ENCODE peak calls at places on chromosomes 2 and 18, in four cellular contexts. One of them, this sample, is unnamed.
A peak's percentile ranks its signal among the peaks of the same experiment; 100 is the strongest.

GRCh38 chr2:186653511-186653910 is 40.3 kb upstream of the FAM171B start:
- DNase-seq in fibroblast of lung: no peak
- DNase-seq in H9: no peak
- DNase-seq in mesendoderm: no peak
- DNase-seq in this sample: no peak

GRCh38 chr2:59463401-59463800 is 1090.1 kb downstream of the BCL11A start:
- DNase-seq in fibroblast of lung: no peak
- DNase-seq in H9: peak; percentile 40
- DNase-seq in mesendoderm: peak; percentile 82
- DNase-seq in this sample: peak; percentile 55

GRCh38 chr2:66714651-66715050 is 279.7 kb downstream of the MEIS1 start:
- DNase-seq in fibroblast of lung: peak; percentile 44
- DNase-seq in H9: no peak
- DNase-seq in mesendoderm: no peak
- DNase-seq in this sample: no peak

GRCh38 chr2:239484571-239485355 is 83.9 kb upstream of the HDAC4 start:
- DNase-seq in fibroblast of lung: no peak
- DNase-seq in H9: no peak
- DNase-seq in mesendoderm: no peak
- DNase-seq in this sample: no peak

GRCh38 chr2:189268763-189269162 is 89.2 kb upstream of the COL5A2 start:
- DNase-seq in fibroblast of lung: peak; percentile 11
- DNase-seq in H9: no peak
- DNase-seq in mesendoderm: no peak
- DNase-seq in this sample: no peak

GRCh38 chr18:45628979-45629958 is 14.0 kb downstream of the SLC14A2 start:
- DNase-seq in fibroblast of lung: peak; percentile 81
- DNase-seq in H9: no peak
- DNase-seq in mesendoderm: peak; percentile 88
- DNase-seq in this sample: no peak

GRCh38 chr2:203083328-203083727 is 68.7 kb downstream of the NBEAL1 start:
- DNase-seq in fibroblast of lung: no peak
- DNase-seq in H9: no peak
- DNase-seq in mesendoderm: no peak
- DNase-seq in this sample: no peak

GRCh38 chr18:2656237-2657042 is 914 bp downstream of the SMCHD1 start:
- DNase-seq in fibroblast of lung: peak; percentile 53
- DNase-seq in H9: peak; percentile 41
- DNase-seq in mesendoderm: peak; percentile 74
- DNase-seq in this sample: peak; percentile 59

GRCh38 chr18:5891361-5892215 is 3.7 kb downstream of the TMEM200C start:
- DNase-seq in fibroblast of lung: no peak
- DNase-seq in H9: peak; percentile 43
- DNase-seq in mesendoderm: no peak
- DNase-seq in this sample: no peak

GRCh38 chr2:147025611-147026010 is 819.2 kb upstream of the ACVR2A start:
- DNase-seq in fibroblast of lung: peak; percentile 21
- DNase-seq in H9: no peak
- DNase-seq in mesendoderm: no peak
- DNase-seq in this sample: no peak

GRCh38 chr2:210157546-210157945 is 13.7 kb downstream of the KANSL1L start:
- DNase-seq in fibroblast of lung: no peak
- DNase-seq in H9: no peak
- DNase-seq in mesendoderm: no peak
- DNase-seq in this sample: no peak

GRCh38 chr2:74845217-74845751 is 11.4 kb downstream of the HK2 start:
- DNase-seq in fibroblast of lung: peak; percentile 93
- DNase-seq in H9: peak; percentile 72
- DNase-seq in mesendoderm: peak; percentile 74
- DNase-seq in this sample: peak; percentile 18

GRCh38 chr18:44715841-44716240 is 35.2 kb downstream of the SETBP1 start:
- DNase-seq in fibroblast of lung: peak; percentile 41
- DNase-seq in H9: no peak
- DNase-seq in mesendoderm: no peak
- DNase-seq in this sample: peak; percentile 18

GRCh38 chr2:47221956-47222355 is 66.8 kb upstream of the STPG4 start:
- DNase-seq in fibroblast of lung: peak; percentile 86
- DNase-seq in H9: no peak
- DNase-seq in mesendoderm: no peak
- DNase-seq in this sample: no peak

GRCh38 chr2:169365093-169365483 is 2.8 kb upstream of the LRP2 start:
- DNase-seq in fibroblast of lung: no peak
- DNase-seq in H9: no peak
- DNase-seq in mesendoderm: no peak
- DNase-seq in this sample: no peak

GRCh38 chr18:48902856-48903601 is 47.7 kb downstream of the SMAD7 start:
- DNase-seq in fibroblast of lung: peak; percentile 86
- DNase-seq in H9: peak; percentile 21
- DNase-seq in mesendoderm: no peak
- DNase-seq in this sample: no peak

GRCh38 chr2:7358865-7359264 is 441.7 kb downstream of the RNF144A start:
- DNase-seq in fibroblast of lung: no peak
- DNase-seq in H9: peak; percentile 37
- DNase-seq in mesendoderm: peak; percentile 40
- DNase-seq in this sample: no peak

GRCh38 chr2:239832101-239832994 is 192.8 kb downstream of the NDUFA10 start:
- DNase-seq in fibroblast of lung: no peak
- DNase-seq in H9: peak; percentile 19
- DNase-seq in mesendoderm: no peak
- DNase-seq in this sample: no peak

GRCh38 chr2:183610724-183611123 is 486.5 kb downstream of the NUP35 start:
- DNase-seq in fibroblast of lung: no peak
- DNase-seq in H9: no peak
- DNase-seq in mesendoderm: peak; percentile 50
- DNase-seq in this sample: peak; percentile 36

GRCh38 chr2:8480936-8481335 is 200.9 kb upstream of the ID2 start:
- DNase-seq in fibroblast of lung: no peak
- DNase-seq in H9: no peak
- DNase-seq in mesendoderm: no peak
- DNase-seq in this sample: no peak

GRCh38 chr2:169715379-169716228 is 18.0 kb upstream of the KLHL23 start:
- DNase-seq in fibroblast of lung: peak; percentile 19
- DNase-seq in H9: no peak
- DNase-seq in mesendoderm: no peak
- DNase-seq in this sample: no peak

GRCh38 chr18:76490701-76491171 is 4.3 kb downstream of the ZNF516 start:
- DNase-seq in fibroblast of lung: peak; percentile 30
- DNase-seq in H9: no peak
- DNase-seq in mesendoderm: peak; percentile 43
- DNase-seq in this sample: peak; percentile 56

GRCh38 chr2:176148758-176149483 is 2.4 kb upstream of the HOXD4 start:
- DNase-seq in fibroblast of lung: no peak
- DNase-seq in H9: no peak
- DNase-seq in mesendoderm: no peak
- DNase-seq in this sample: no peak

GRCh38 chr2:216217904-216218260 is 108.7 kb downstream of the XRCC5 start:
- DNase-seq in fibroblast of lung: no peak
- DNase-seq in H9: no peak
- DNase-seq in mesendoderm: no peak
- DNase-seq in this sample: no peak
- H3K9ac ChIP-seq in fibroblast of lung: no peak overlapping the region
- H3K9ac ChIP-seq in H9: no peak overlapping the region
- H3K9ac ChIP-seq in mesendoderm: no peak overlapping the region
- H3K9ac ChIP-seq in this sample: no peak overlapping the region

DNA sequence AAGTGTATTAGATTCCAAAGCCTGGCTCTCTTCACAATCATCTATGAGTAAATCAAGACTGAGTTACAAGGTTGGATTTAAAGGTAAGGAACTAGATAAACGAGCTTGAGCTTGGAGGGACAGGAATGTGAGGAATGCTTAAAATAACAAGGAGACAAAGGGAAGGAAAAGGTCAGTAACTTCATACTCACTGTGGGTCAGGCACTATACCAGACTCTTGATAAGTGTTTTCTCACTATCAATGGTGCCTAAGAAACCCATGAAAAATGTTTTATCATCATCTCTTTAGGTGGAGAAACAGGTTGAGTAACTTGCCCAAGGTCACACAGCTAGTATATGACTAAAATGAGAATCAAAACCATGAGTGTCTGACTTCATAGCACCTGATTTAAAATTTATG is 212.1 kb downstream of the CDH2 start:
- DNase-seq in fibroblast of lung: peak; percentile 64
- DNase-seq in H9: no peak
- DNase-seq in mesendoderm: peak; percentile 83
- DNase-seq in this sample: no peak
- H3K79me2 ChIP-seq in fibroblast of lung: no peaks in the 10 kb centered on the region
- H3K79me2 ChIP-seq in H9: no peaks in the 10 kb centered on the region
- H3K79me2 ChIP-seq in mesendoderm: no peaks in the 10 kb centered on the region
- H3K79me2 ChIP-seq in this sample: peaks cover 4% of the 10 kb centered on the region

GRCh38 chr2:71879509-71880184 is 268.0 kb downstream of the CYP26B1 start:
- DNase-seq in fibroblast of lung: no peak
- DNase-seq in H9: no peak
- DNase-seq in mesendoderm: no peak
- DNase-seq in this sample: no peak
- H3K27ac ChIP-seq in fibroblast of lung: no peak overlapping the region
- H3K27ac ChIP-seq in H9: no peak overlapping the region
- H3K27ac ChIP-seq in mesendoderm: no peak overlapping the region
- H3K27ac ChIP-seq in this sample: no peak overlapping the region

GRCh38 chr2:43131890-43132522 is 94.4 kb downstream of the ZFP36L2 start:
- DNase-seq in fibroblast of lung: no peak
- DNase-seq in H9: no peak
- DNase-seq in mesendoderm: no peak
- DNase-seq in this sample: no peak
- H3K9ac ChIP-seq in fibroblast of lung: no peak overlapping the region
- H3K9ac ChIP-seq in H9: no peak overlapping the region
- H3K9ac ChIP-seq in mesendoderm: no peak overlapping the region
- H3K9ac ChIP-seq in this sample: no peak overlapping the region

GRCh38 chr2:120826260-120826648 is 90.6 kb downstream of the GLI2 start:
- DNase-seq in fibroblast of lung: no peak
- DNase-seq in H9: no peak
- DNase-seq in mesendoderm: no peak
- DNase-seq in this sample: no peak
- H3K79me2 ChIP-seq in fibroblast of lung: peaks cover 20% of the 10 kb centered on the region
- H3K79me2 ChIP-seq in H9: no peaks in the 10 kb centered on the region
- H3K79me2 ChIP-seq in mesendoderm: peaks cover 4% of the 10 kb centered on the region
- H3K79me2 ChIP-seq in this sample: peaks cover 51% of the 10 kb centered on the region

GRCh38 chr18:80022613-80023012 is 11.6 kb upstream of the RBFA start:
- DNase-seq in fibroblast of lung: peak; percentile 27
- DNase-seq in H9: no peak
- DNase-seq in mesendoderm: peak; percentile 33
- DNase-seq in this sample: peak; percentile 34
- H3K27ac ChIP-seq in fibroblast of lung: no peak overlapping the region
- H3K27ac ChIP-seq in H9: no peak overlapping the region
- H3K27ac ChIP-seq in mesendoderm: no peak overlapping the region
- H3K27ac ChIP-seq in this sample: no peak overlapping the region

GRCh38 chr2:88452151-88452851 is at the start of gene FOXI3:
- DNase-seq in fibroblast of lung: no peak
- DNase-seq in H9: peak; percentile 54
- DNase-seq in mesendoderm: peak; percentile 63
- DNase-seq in this sample: peak; percentile 79
- H3K9ac ChIP-seq in fibroblast of lung: no peak within 1 kb of the TSS
- H3K9ac ChIP-seq in H9: no peak within 1 kb of the TSS
- H3K9ac ChIP-seq in mesendoderm: peak within 1 kb of the TSS; percentile 68
- H3K9ac ChIP-seq in this sample: no peak within 1 kb of the TSS

GRCh38 chr2:109591236-109591635 is 22.5 kb downstream of the SEPTIN10 start:
- DNase-seq in fibroblast of lung: no peak
- DNase-seq in H9: no peak
- DNase-seq in mesendoderm: no peak
- DNase-seq in this sample: no peak
- H3K79me2 ChIP-seq in fibroblast of lung: peaks cover 22% of the 10 kb centered on the region
- H3K79me2 ChIP-seq in H9: peaks cover 4% of the 10 kb centered on the region
- H3K79me2 ChIP-seq in mesendoderm: peaks cover 24% of the 10 kb centered on the region
- H3K79me2 ChIP-seq in this sample: peaks cover 89% of the 10 kb centered on the region

GRCh38 chr18:7945882-7946281 is 378.8 kb downstream of the PTPRM start:
- DNase-seq in fibroblast of lung: peak; percentile 94
- DNase-seq in H9: no peak
- DNase-seq in mesendoderm: no peak
- DNase-seq in this sample: no peak
- H3K27ac ChIP-seq in fibroblast of lung: no peak overlapping the region
- H3K27ac ChIP-seq in H9: no peak overlapping the region
- H3K27ac ChIP-seq in mesendoderm: no peak overlapping the region
- H3K27ac ChIP-seq in this sample: no peak overlapping the region

DNA sequence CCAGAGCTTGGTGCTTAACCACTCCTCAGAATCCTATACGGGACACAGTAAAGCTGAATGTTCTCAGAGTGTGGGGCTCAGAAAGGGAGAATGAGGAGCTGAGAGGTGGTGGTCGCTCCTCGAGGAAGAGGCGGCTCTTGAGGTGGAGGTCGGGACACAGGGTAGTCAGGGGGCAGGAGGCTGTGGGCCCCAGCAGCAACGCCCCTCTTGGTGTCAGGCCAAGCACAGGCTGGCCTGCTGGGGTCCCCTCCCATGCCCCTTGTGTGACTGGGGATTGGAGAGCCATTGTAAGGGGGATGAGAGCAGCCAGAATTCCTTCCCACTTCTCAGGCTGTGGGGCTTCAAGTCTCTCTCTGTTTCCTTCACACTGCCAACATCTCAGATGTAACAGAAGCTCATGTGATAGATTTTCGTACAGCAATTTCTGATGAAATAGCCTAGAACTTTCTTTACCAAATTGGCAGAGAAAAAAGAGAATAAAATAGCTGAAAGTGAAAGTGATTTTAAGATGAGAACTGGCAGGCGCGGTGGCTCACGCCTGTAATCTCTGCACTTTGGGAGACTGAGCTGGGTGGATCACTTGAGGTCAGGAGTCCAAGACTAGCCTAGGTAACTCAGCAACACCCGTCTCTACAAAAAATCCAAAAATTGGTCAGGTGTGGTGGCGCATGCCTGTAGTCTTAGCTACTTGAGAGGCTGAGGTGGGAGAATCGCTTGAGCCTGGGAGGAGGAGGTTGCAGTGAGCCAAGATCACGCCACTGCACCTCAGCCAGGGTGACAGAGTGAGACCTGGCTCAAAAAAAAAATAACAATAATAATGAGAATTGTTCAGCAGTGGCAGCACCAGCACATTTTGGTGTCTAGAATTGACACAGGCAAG is 61.1 kb upstream of the RPL31 start:
- DNase-seq in fibroblast of lung: no peak
- DNase-seq in H9: no peak
- DNase-seq in mesendoderm: no peak
- DNase-seq in this sample: no peak
- H3K9ac ChIP-seq in fibroblast of lung: no peak overlapping the region
- H3K9ac ChIP-seq in H9: no peak overlapping the region
- H3K9ac ChIP-seq in mesendoderm: no peak overlapping the region
- H3K9ac ChIP-seq in this sample: no peak overlapping the region

This sample was measured in neural progenitor cell.